ENCODE peak calls at places on chromosomes 11 and 22, in nine cellular contexts. C is tibial nerve, K is WERI-Rb-1, Y is PC-3, D is IMR-90, U is endothelial cell of umbilical vein, R is astrocyte, J is adrenal gland, M is body of pancreas. P is an unnamed sample.

GRCh38 chr22:29202231-29203192 is 3.2 kb upstream of the EMID1 start:
- DNase-seq in C (peak; percentile 21), K (peak; percentile 40), Y (peak; percentile 31), D (peak; percentile 55), U (peak; percentile 26), R (peak; percentile 46), J (peak; percentile 53), M (peak; percentile 18), P (peak; percentile 84)

GRCh38 chr11:17413414-17414316 is 25.2 kb upstream of the KCNJ11 start:
- DNase-seq in C (no peak), K (no peak), Y (no peak), D (no peak), U (no peak), R (no peak), J (no peak), M (peak; percentile 97), P (peak; percentile 74)

GRCh38 chr11:72625746-72626636 is 48.2 kb downstream of the PDE2A start:
- DNase-seq in C (peak; percentile 23), K (no peak), Y (no peak), D (peak; percentile 27), U (peak; percentile 85), R (no peak), J (peak; percentile 79), M (peak; percentile 80), P (peak; percentile 72)

GRCh38 chr11:59802639-59803176 is 7.9 kb downstream of the MRPL16 start:
- DNase-seq in C (peak; percentile 79), K (peak; percentile 30), Y (peak; percentile 84), D (peak; percentile 58), U (peak; percentile 79), R (peak; percentile 32), J (no peak), M (no peak), P (no peak)

GRCh38 chr22:49306632-49306975 is 521.1 kb downstream of the BRD1 start:
- DNase-seq in C (no peak), K (no peak), Y (no peak), D (no peak), U (no peak), R (no peak), J (peak; percentile 10), M (no peak), P (no peak)

GRCh38 chr11:123197711-123198110 is 2.7 kb upstream of the CLMP start:
- DNase-seq in C (no peak), K (no peak), Y (peak; percentile 77), D (peak; percentile 97), U (no peak), R (peak; percentile 87), J (no peak), M (no peak), P (no peak)

GRCh38 chr11:44825058-44825795 is 98.5 kb downstream of the TSPAN18 start:
- DNase-seq in C (no peak), K (no peak), Y (no peak), D (no peak), U (no peak), R (no peak), J (no peak), M (no peak), P (peak; percentile 59)

GRCh38 chr11:35822815-35823495 is 120.9 kb upstream of the LDLRAD3 start:
- DNase-seq in C (no peak), K (no peak), Y (peak; percentile 11), D (peak; percentile 13), U (no peak), R (no peak), J (no peak), M (no peak), P (no peak)

GRCh38 chr11:66069715-66070603 is at the start of gene PACS1:
- DNase-seq in C (peak; percentile 45), K (peak; percentile 81), Y (peak; percentile 81), D (peak; percentile 73), U (peak; percentile 69), R (peak; percentile 73), J (peak; percentile 72), M (peak; percentile 74), P (peak; percentile 95)

GRCh38 chr22:17712441-17712840 is 61.8 kb downstream of the BID start:
- DNase-seq in C (no peak), K (no peak), Y (peak; percentile 52), D (peak; percentile 77), U (peak; percentile 57), R (peak; percentile 57), J (no peak), M (no peak), P (no peak)

GRCh38 chr11:90204832-90205646 is 17.8 kb downstream of the CHORDC1 start:
- DNase-seq in C (no peak), K (no peak), Y (peak; percentile 75), D (peak; percentile 66), U (peak; percentile 68), R (peak; percentile 39), J (no peak), M (peak; percentile 12), P (no peak)

GRCh38 chr22:46707827-46708570 is 30.1 kb downstream of the CERK start:
- DNase-seq in C (no peak), K (no peak), Y (no peak), D (no peak), U (no peak), R (no peak), J (no peak), M (peak; percentile 87), P (peak; percentile 57)

GRCh38 chr11:3984896-3985295 is 109.7 kb upstream of the RRM1 start:
- DNase-seq in C (no peak), K (peak; percentile 17), Y (no peak), D (peak; percentile 17), U (peak; percentile 55), R (no peak), J (no peak), M (no peak), P (no peak)

GRCh38 chr11:69377029-69377952 is 83.3 kb downstream of the MYEOV start:
- DNase-seq in C (no peak), K (no peak), Y (no peak), D (no peak), U (no peak), R (no peak), J (no peak), M (no peak), P (peak; percentile 26)

GRCh38 chr11:25484225-25484624 is 847.7 kb upstream of the ANO3 start:
- DNase-seq in C (no peak), K (no peak), Y (no peak), D (no peak), U (no peak), R (no peak), J (no peak), M (no peak), P (no peak)

GRCh38 chr11:118696673-118697226 is 17.3 kb upstream of the TREH start:
- DNase-seq in C (no peak), K (no peak), Y (no peak), D (no peak), U (no peak), R (no peak), J (no peak), M (no peak), P (no peak)

GRCh38 chr11:6320411-6321207 is at the start of gene CAVIN3:
- DNase-seq in C (peak; percentile 85), K (no peak), Y (peak; percentile 15), D (peak; percentile 85), U (peak; percentile 79), R (peak; percentile 78), J (peak; percentile 86), M (peak; percentile 79), P (peak; percentile 87)

GRCh38 chr11:456533-456932 is 6.5 kb downstream of the PTDSS2 start:
- DNase-seq in C (no peak), K (no peak), Y (no peak), D (no peak), U (no peak), R (no peak), J (no peak), M (no peak), P (no peak)
- H3K4me3 ChIP-seq in C (no peak overlapping the region), K (no peak overlapping the region), Y (no peak overlapping the region), D (no peak overlapping the region), U (no peak overlapping the region), R (no peak overlapping the region), J (no peak overlapping the region), M (no peak overlapping the region), P (no peak overlapping the region)

DNA sequence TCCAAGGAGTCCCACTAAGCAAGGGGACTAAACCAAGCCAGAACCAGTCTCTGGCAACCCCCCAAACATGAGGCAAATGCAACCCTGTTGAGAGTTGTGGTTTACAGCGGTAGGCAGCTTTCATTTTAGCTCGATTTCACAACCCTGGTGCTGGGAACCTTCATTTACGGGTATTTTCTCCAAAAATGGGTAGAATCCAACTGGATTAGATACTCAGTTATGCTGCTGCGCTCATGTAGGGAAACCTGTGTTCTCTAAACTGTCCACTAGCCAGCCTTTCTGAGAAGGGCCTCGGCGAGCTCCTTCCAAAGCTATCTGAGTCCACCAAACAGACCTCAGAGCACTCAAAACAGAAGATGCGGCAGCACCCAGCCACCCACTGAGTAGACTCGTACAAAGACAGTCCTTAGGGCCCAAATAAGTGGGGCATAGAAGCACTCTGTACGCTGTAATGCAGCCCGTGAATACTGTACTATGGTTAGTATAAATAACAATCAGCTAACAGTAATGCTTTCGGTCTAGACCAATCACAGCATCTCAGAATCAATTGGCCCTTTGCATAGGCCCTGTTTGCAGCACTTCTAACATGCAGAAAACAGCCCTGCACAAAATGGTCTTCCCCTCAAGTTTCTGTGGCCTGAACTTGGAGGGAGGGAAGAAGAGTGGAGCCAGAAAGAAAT is 104.7 kb downstream of the ETS1 start:
- DNase-seq in C (peak; percentile 50), K (no peak), Y (no peak), D (peak; percentile 46), U (no peak), R (peak; percentile 75), J (no peak), M (no peak), P (no peak)
- H3K27ac ChIP-seq in C (peak overlapping the region; percentile 80), K (no peak overlapping the region), Y (no peak overlapping the region), D (peak overlapping the region; percentile 14), U (peak overlapping the region; percentile 4), R (no peak overlapping the region), J (no peak overlapping the region), M (no peak overlapping the region), P (peak overlapping the region; percentile 75)

GRCh38 chr11:2166091-2166851 is 5.3 kb upstream of the INS start:
- DNase-seq in C (no peak), K (no peak), Y (peak; percentile 52), D (no peak), U (no peak), R (no peak), J (peak; percentile 35), M (peak; percentile 62), P (no peak)
- H3K4me3 ChIP-seq in C (no peak overlapping the region), K (no peak overlapping the region), Y (no peak overlapping the region), D (no peak overlapping the region), U (no peak overlapping the region), R (no peak overlapping the region), J (no peak overlapping the region), M (no peak overlapping the region), P (no peak overlapping the region)

DNA sequence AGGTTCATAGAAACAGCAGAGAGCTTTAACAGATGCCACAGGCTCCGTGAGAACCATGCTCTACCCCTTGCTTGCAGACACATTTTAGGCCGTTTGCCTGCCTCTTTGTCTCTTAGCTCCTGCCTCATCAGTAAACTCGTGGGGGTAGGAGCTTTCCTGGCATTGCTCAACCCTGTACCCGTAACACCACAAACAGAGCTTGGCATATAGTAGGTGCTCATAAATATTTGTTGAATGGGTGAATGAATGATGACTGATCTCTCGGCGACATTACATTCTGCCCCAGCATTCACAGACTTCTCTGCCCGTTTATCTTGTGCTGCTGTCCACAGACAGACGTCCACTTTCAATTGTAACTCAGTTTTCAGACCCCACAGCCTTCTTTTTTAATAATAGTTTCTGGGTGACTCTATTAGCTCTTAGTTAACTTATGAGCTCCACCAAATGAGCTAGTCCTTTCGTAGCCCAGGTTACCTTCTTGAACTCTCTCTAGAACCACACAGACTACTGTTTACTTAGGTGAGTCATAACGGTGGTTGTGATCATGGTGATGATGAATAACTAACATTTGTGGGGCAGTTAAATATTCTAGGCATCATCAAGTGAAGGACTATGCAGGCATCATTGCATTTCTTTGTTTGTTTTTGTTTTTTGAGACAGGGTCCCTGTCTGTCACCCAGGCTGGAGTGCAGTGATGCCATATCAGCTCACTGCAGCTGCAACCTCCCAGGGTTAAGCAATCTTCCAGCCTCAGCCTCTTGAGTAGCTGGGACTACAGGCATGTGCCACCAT is 188.4 kb downstream of the ADAMTS15 start:
- DNase-seq in C (no peak), K (no peak), Y (peak; percentile 99), D (peak; percentile 92), U (peak; percentile 27), R (peak; percentile 96), J (no peak), M (no peak), P (no peak)
- H3K27ac ChIP-seq in C (no peak overlapping the region), K (no peak overlapping the region), Y (peak overlapping the region; percentile 97), D (peak overlapping the region; percentile 79), U (no peak overlapping the region), R (peak overlapping the region; percentile 72), J (no peak overlapping the region), M (no peak overlapping the region), P (no peak overlapping the region)